ENCODE peak calls at places on chromosomes 16 and 17, in seven cellular contexts. X is IMR-90, I is left lung, Z is lung, O is Peyer's patch, V is OCI-LY7, T is endodermal cell. N is an unnamed sample. For H3K36me3, the result is how much of the 10 kb centered on the place peaks cover.

GRCh38 chr16:12426122-12426521 is 377.6 kb downstream of the CPPED1 start:
- DNase-seq in T (peak), Z (no peak), V (no peak), X (peak), O (no peak), I (no peak), N (no peak)

GRCh38 chr16:69906838-69907301 is 44.3 kb upstream of the CLEC18A start:
- DNase-seq in T (no peak), V (no peak), I (no peak), X (peak), O (no peak), Z (no peak), N (no peak)

GRCh38 chr17:6711081-6711674 is 2.0 kb downstream of the SLC13A5 start:
- DNase-seq in T (peak), O (no peak), X (no peak), Z (no peak), V (no peak), I (no peak), N (no peak)

GRCh38 chr17:82815354-82815753 is 24.5 kb downstream of the ZNF750 start:
- DNase-seq in Z (no peak), I (no peak), O (no peak), V (no peak), T (no peak), X (no peak), N (no peak)

GRCh38 chr17:16486373-16487250 is 5.4 kb downstream of the LRRC75A start:
- DNase-seq in T (peak), X (peak), I (peak), Z (peak), O (peak), V (no peak), N (peak)

GRCh38 chr16:17364319-17365210 is 106.2 kb downstream of the XYLT1 start:
- DNase-seq in O (no peak), Z (no peak), I (no peak), V (no peak), X (peak), T (no peak), N (no peak)

GRCh38 chr17:27473748-27474609 is 17.7 kb downstream of the KSR1 start:
- DNase-seq in X (no peak), Z (peak), V (peak), T (no peak), O (no peak), I (no peak), N (peak)

GRCh38 chr17:57906910-57907309 is 48.3 kb downstream of the CUEDC1 start:
- DNase-seq in X (no peak), V (no peak), T (peak), I (no peak), Z (no peak), O (no peak), N (no peak)

GRCh38 chr16:47037746-47038458 is 64.4 kb upstream of the DNAJA2 start:
- DNase-seq in I (peak), V (peak), T (peak), X (peak), O (peak), Z (peak), N (peak)

GRCh38 chr17:40122466-40122943 is 734 bp downstream of the MSL1 start:
- DNase-seq in X (peak), Z (peak), T (peak), V (peak), O (peak), I (no peak), N (peak)

GRCh38 chr17:9308069-9308468 is 267.6 kb downstream of the STX8 start:
- DNase-seq in I (no peak), O (no peak), X (no peak), Z (no peak), V (no peak), T (peak), N (no peak)

GRCh38 chr16:23257682-23258081 is 44.4 kb upstream of the SCNN1B start:
- DNase-seq in Z (no peak), T (no peak), V (no peak), X (no peak), O (no peak), I (no peak), N (no peak)

GRCh38 chr17:235831-236640 is 54.6 kb upstream of the DOC2B start:
- DNase-seq in O (no peak), V (no peak), Z (no peak), T (no peak), I (peak), X (no peak), N (peak)

GRCh38 chr16:502179-502943 is 25.2 kb upstream of the CAPN15 start:
- DNase-seq in T (no peak), O (peak), Z (no peak), I (no peak), V (no peak), X (no peak), N (no peak)

GRCh38 chr16:83561876-83562275 is 245.9 kb upstream of the HSBP1 start:
- DNase-seq in T (peak), X (peak), O (no peak), Z (no peak), V (no peak), I (no peak), N (no peak)

GRCh38 chr17:2064511-2064910 is 9.6 kb downstream of the HIC1 start:
- DNase-seq in Z (no peak), I (no peak), V (peak), T (no peak), X (no peak), O (peak), N (no peak)

GRCh38 chr16:49552273-49552928 is 178.8 kb downstream of the C16orf78 start:
- DNase-seq in T (no peak), X (no peak), O (no peak), I (no peak), Z (no peak), V (no peak), N (no peak)

GRCh38 chr17:71252446-71252845 is 868.4 kb upstream of the SOX9 start:
- DNase-seq in T (no peak), V (no peak), I (no peak), X (no peak), Z (no peak), O (no peak), N (no peak)

GRCh38 chr17:45247429-45248131 is 14.3 kb downstream of the SPATA32 start:
- DNase-seq in Z (peak), I (peak), O (peak), V (peak), T (peak), X (peak), N (peak)

GRCh38 chr16:53629151-53629550 is 74.5 kb downstream of the RPGRIP1L start:
- DNase-seq in I (no peak), O (no peak), T (no peak), V (no peak), X (no peak), Z (no peak), N (no peak)

GRCh38 chr16:52837251-52837650 is 215.4 kb downstream of the CHD9NB start:
- DNase-seq in V (no peak), O (no peak), T (no peak), X (peak), I (no peak), Z (no peak), N (no peak)

GRCh38 chr16:26078971-26079370 is 387.2 kb downstream of the HS3ST4 start:
- DNase-seq in V (no peak), X (no peak), O (no peak), Z (no peak), T (no peak), I (no peak), N (no peak)

GRCh38 chr17:59838196-59838911 is 54.4 kb downstream of the TUBD1 start:
- DNase-seq in V (no peak), T (peak), O (no peak), I (no peak), Z (peak), X (no peak), N (no peak)

DNA sequence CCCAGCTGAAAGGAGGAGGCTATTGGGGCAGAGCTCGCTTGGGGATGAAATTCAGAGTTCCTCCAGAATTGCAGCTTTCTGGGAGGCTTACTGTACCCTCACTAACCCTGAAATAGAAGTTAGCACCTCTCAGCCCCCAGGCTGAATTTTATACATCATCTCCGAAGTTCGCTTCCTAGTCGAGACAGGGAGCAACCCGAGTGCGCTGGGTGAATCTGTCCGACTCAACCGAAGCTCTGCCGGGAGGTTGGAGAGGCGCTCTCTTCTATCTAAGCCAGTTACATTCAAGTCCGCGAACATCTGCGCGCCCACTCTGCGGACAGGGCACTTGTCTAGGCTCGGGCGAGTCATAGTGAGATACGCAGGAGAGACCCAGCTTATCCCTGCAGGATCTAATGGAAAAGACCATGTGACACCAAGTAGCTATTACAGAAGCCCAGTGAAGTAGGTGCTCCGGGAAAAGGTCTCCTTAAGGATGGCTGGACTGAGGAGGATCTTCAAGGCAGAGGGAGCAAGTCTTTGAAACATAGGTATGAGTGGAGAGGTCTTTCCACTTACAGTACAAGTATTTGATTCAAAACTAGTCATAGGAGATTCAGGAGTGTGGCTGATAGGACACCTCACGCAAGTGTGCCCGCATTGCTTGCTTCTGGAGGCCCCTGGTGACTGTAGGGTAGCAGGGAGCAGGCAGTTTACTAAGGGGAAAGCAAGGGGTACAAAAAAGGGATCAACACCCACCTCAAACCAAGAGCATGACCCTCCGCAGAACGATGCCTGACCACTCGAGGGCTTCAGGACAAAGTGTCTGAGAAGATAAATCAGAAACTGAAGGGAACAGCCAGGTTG is 667 bp upstream of the HES7 start:
- DNase-seq in X (peak), I (no peak), O (no peak), V (peak), T (peak), Z (no peak), N (no peak)
- TF ChIP-seq CTCF in X (no peak), I (no peak), O (no peak), V (no peak), T (no peak), Z (no peak), N (no peak)

GRCh38 chr16:56841659-56842058 is 23.3 kb upstream of the SLC12A3 start:
- DNase-seq in T (no peak), V (no peak), Z (no peak), O (no peak), X (no peak), I (no peak), N (no peak)
- H3K36me3 ChIP-seq in T (half or more), V (half or more), Z (under half), O (under half), X (under half), I (under half), N (half or more)

GRCh38 chr16:4414187-4414909 is 2.0 kb downstream of the CORO7 start:
- DNase-seq in Z (no peak), X (no peak), T (no peak), V (peak), I (no peak), O (no peak), N (no peak)

GRCh38 chr16:4416200-4417032 is at the start of gene CORO7:
- DNase-seq in O (peak), V (peak), I (peak), X (peak), Z (peak), T (peak), N (peak)

GRCh38 chr16:4412159-4412558 is 4.2 kb downstream of the CORO7 start:
- DNase-seq in T (no peak), O (no peak), I (no peak), X (no peak), Z (no peak), V (no peak), N (no peak)

GRCh38 chr16:4412854-4413253 is 3.5 kb downstream of the CORO7 start:
- DNase-seq in V (no peak), O (no peak), I (no peak), X (no peak), T (no peak), Z (no peak), N (no peak)

DNA sequence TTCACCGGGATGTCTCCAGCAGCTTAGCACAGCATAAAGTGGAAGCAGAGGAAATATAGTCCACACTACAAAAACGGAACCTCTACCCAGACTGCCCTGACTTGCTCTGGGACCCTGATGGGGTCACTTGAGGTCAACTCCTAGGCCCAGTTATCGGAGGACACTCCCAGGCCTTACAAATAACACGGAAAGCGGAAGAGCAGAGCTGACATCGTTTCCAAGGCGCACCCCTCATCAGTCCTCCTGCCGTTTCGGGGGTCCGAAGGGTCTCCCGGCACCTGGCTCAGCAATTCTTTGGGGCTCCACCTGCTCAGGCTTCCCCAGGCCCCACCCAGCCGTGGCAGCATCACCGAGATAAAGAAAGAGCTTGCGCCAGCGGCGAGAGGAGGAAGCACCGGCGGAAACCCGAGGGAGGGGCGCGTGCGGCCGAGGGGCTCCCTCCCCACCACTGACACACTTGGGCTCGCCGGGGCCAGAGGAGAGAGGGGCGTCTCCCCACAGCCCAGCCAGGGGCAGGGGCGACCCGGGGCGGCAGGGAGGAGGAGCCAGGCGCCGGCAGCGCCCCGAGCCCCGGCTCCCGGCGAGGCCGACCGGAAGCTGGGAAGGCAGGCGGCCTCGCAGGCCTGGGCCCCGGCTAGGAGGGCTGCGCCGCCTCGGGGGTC is 727 bp downstream of the CORO7 start:
- DNase-seq in V (peak), T (peak), Z (peak), X (no peak), I (peak), O (peak), N (peak)
- TF ChIP-seq CTCF in V (no peak), T (no peak), Z (no peak), X (no peak), I (no peak), O (peak), N (no peak)

DNA sequence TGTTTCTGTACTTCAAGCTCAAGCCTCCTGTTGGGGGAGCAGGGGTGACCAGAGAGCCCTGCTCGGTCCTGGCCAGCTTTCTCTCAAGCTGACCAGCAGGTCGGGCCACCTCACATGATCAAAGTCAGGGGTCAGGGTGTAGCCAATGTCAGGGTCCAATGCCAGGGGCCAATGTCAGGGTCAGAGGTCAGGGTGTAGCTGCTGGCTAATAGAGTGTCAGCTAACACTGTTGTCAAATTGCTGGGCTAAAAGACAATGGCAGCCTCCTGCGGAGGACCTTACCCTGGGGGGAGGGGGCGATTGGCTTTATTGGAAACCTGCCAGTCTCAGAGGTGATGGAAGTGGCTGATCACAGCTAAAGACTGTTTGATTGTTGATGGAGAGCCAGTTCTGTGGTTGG is 97.2 kb upstream of the ZFHX3 start:
- DNase-seq in V (no peak), T (peak), X (no peak), I (no peak), O (no peak), Z (no peak), N (no peak)
- H3K36me3 ChIP-seq in V (under half), T (under half), X (under half), I (under half), O (under half), Z (under half), N (under half)

DNA sequence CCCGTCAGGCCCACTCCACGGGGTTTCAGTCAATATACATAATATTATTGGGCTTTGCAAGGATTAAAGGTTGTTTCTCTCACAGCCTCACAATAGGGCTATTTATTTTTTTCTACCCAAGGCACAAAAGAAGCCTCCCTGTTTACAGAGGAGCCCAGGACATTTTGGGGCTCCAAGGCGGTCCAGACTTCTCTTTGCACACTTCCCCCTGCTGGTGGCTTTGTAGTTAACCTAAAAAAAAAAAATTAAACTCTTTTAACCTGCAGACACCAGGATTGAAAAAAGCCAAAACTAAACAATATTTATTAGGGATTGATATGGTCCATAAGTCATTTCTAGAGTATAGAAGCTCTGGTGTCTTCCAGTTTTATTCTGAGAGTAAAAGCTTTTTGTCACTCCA is 169.7 kb upstream of the ZFHX3 start:
- DNase-seq in I (no peak), V (no peak), O (no peak), Z (no peak), T (no peak), X (no peak), N (no peak)
- TF ChIP-seq CTCF in I (no peak), V (peak), O (no peak), Z (no peak), T (peak), X (peak), N (no peak)

DNA sequence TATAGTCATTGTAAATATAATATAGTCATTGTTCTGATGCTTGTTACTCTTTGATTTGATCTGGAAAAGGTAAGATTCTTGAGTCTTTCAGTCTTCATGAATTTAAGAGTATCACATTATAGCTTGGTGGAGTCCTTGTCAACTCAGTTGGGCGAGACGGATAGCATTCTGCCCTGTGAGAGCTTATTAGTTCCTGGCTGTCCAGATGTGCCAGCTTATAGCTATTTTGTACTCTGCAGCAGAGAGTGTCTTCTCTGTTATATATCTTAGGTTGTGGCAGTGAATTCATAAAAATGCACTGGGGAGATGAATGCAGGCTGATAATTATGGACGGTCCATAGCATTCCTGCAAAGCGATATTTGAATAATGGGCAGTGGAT is 51.0 kb upstream of the CRISPLD2 start:
- DNase-seq in X (no peak), V (no peak), Z (no peak), O (no peak), I (no peak), T (no peak), N (no peak)
- H3K36me3 ChIP-seq in X (half or more), V (half or more), Z (under half), O (under half), I (under half), T (half or more), N (under half)

GRCh38 chr17:50765454-50766221 is 1.7 kb downstream of the ANKRD40CL start:
- DNase-seq in Z (no peak), V (peak), T (peak), X (no peak), I (peak), O (peak), N (no peak)

GRCh38 chr17:50764860-50765259 is 2.5 kb downstream of the ANKRD40CL start:
- DNase-seq in V (no peak), T (peak), Z (no peak), X (no peak), O (no peak), I (no peak), N (no peak)

GRCh38 chr17:50763716-50764450 is 3.4 kb downstream of the ANKRD40CL start:
- DNase-seq in T (peak), X (no peak), Z (no peak), I (no peak), O (no peak), V (no peak), N (no peak)

GRCh38 chr17:50758989-50759544 is 8.3 kb downstream of the ANKRD40CL start:
- DNase-seq in V (no peak), X (no peak), I (no peak), O (no peak), Z (no peak), T (peak), N (no peak)

GRCh38 chr17:50762177-50762576 is 5.1 kb downstream of the ANKRD40CL start:
- DNase-seq in Z (no peak), T (peak), X (no peak), V (no peak), I (no peak), O (no peak), N (no peak)
- TF ChIP-seq CTCF in Z (no peak), T (no peak), X (no peak), V (no peak), I (no peak), O (no peak), N (no peak)

GRCh38 chr17:61878984-61879612 is 15.8 kb upstream of the BRIP1 start:
- DNase-seq in O (no peak), I (no peak), X (peak), T (no peak), Z (no peak), V (no peak), N (no peak)

GRCh38 chr17:61880589-61881102 is 17.3 kb upstream of the BRIP1 start:
- DNase-seq in V (no peak), O (no peak), Z (no peak), X (no peak), T (no peak), I (no peak), N (no peak)

GRCh38 chr17:61884864-61885263 is 21.5 kb upstream of the BRIP1 start:
- DNase-seq in O (no peak), X (no peak), I (no peak), V (no peak), Z (no peak), T (no peak), N (no peak)
- H3K36me3 ChIP-seq in O (under half), X (under half), I (under half), V (half or more), Z (under half), T (half or more), N (half or more)

GRCh38 chr17:56751145-56751743 is 82.5 kb downstream of the C17orf67 start:
- DNase-seq in V (no peak), I (no peak), O (no peak), X (no peak), T (peak), Z (no peak), N (no peak)
- TF ChIP-seq CTCF in V (no peak), I (no peak), O (no peak), X (no peak), T (peak), Z (no peak), N (no peak)